ENCODE peak calls at places on chromosomes 11 and 22, in ten cellular contexts. E, W, Z, G, H, X, B, J, F and D are unnamed samples.

GRCh38 chr22:50530280-50530856 is 556 bp upstream of the TYMP start:
- DNase-seq in E (peak; percentile 71), B (no peak), H (peak; percentile 67), X (no peak), J (peak; percentile 93), G (peak; percentile 61), Z (no peak), W (peak; percentile 55), F (peak; percentile 97), D (no peak)

GRCh38 chr11:99244613-99245012 is 223.9 kb downstream of the CNTN5 start:
- DNase-seq in F (no peak), E (no peak), G (no peak), X (no peak), J (no peak), H (no peak), W (no peak), Z (no peak), B (no peak), D (no peak)

GRCh38 chr11:67120881-67121710 is 2.0 kb downstream of the KDM2A start:
- DNase-seq in J (peak; percentile 70), F (peak; percentile 6), X (no peak), H (peak; percentile 34), W (no peak), G (peak; percentile 6), E (peak; percentile 40), Z (peak; percentile 22), B (peak; percentile 57), D (peak; percentile 40)

GRCh38 chr11:83249972-83250593 is 36.1 kb downstream of the CCDC90B start:
- DNase-seq in X (no peak), H (no peak), G (no peak), Z (no peak), B (peak; percentile 46), F (no peak), J (no peak), W (no peak), E (no peak), D (peak; percentile 23)

GRCh38 chr11:22920939-22921565 is 60.8 kb upstream of the CCDC179 start:
- DNase-seq in E (peak; percentile 24), H (peak; percentile 49), Z (no peak), J (no peak), F (no peak), W (no peak), G (no peak), B (peak; percentile 65), X (no peak), D (peak; percentile 44)

GRCh38 chr11:116257871-116258270 is 514.9 kb downstream of the BUD13 start:
- DNase-seq in G (no peak), F (no peak), X (no peak), B (no peak), Z (no peak), E (no peak), H (no peak), W (no peak), J (no peak), D (no peak)

GRCh38 chr11:1050581-1051355 is 14.2 kb upstream of the MUC6 start:
- DNase-seq in J (peak; percentile 76), H (peak; percentile 89), F (peak; percentile 80), E (peak; percentile 76), W (peak; percentile 27), B (peak; percentile 57), G (peak; percentile 59), X (no peak), Z (peak; percentile 58), D (peak; percentile 77)

GRCh38 chr11:61912530-61912898 is 4.9 kb downstream of the RAB3IL1 start:
- DNase-seq in H (no peak), B (no peak), X (no peak), E (peak; percentile 37), G (no peak), W (peak; percentile 13), Z (peak; percentile 58), J (peak; percentile 69), F (peak; percentile 66), D (peak; percentile 34)

GRCh38 chr11:117528061-117528780 is 200.6 kb downstream of the CEP164 start:
- DNase-seq in E (no peak), X (no peak), W (no peak), G (no peak), Z (no peak), H (no peak), F (no peak), B (no peak), J (no peak), D (peak; percentile 19)

GRCh38 chr22:49951001-49951677 is 9.4 kb upstream of the PIM3 start:
- DNase-seq in E (no peak), W (no peak), H (peak; percentile 100), B (no peak), F (no peak), X (no peak), J (no peak), Z (no peak), G (no peak), D (no peak)

GRCh38 chr11:121459413-121460041 is 6.8 kb upstream of the SORL1-AS1 start:
- DNase-seq in J (no peak), W (no peak), X (no peak), Z (no peak), E (no peak), F (peak; percentile 89), H (no peak), B (no peak), G (no peak), D (no peak)

GRCh38 chr11:122202951-122203456 is 87.0 kb upstream of the BLID start:
- DNase-seq in H (peak; percentile 61), F (peak; percentile 74), E (peak; percentile 76), Z (peak; percentile 63), J (peak; percentile 89), G (peak; percentile 83), W (peak; percentile 54), B (no peak), X (peak; percentile 94), D (peak; percentile 79)

GRCh38 chr11:9575531-9576240 is 2.2 kb downstream of the WEE1 start:
- DNase-seq in J (no peak), Z (no peak), E (no peak), H (no peak), F (no peak), X (no peak), B (no peak), G (no peak), W (no peak), D (no peak)

GRCh38 chr22:29820941-29821789 is 16.9 kb downstream of the ASCC2 start:
- DNase-seq in J (peak; percentile 70), Z (peak; percentile 89), W (peak; percentile 45), G (peak; percentile 36), E (peak; percentile 90), H (peak; percentile 68), X (no peak), B (peak; percentile 84), F (peak; percentile 66), D (peak; percentile 46)

GRCh38 chr22:50308597-50308935 is 1.1 kb upstream of the PLXNB2 start:
- DNase-seq in X (peak; percentile 95), H (peak; percentile 52), Z (peak; percentile 90), B (no peak), E (peak; percentile 94), W (peak; percentile 62), G (peak; percentile 76), J (peak; percentile 92), F (peak; percentile 84), D (peak; percentile 82)

GRCh38 chr11:28537822-28538221 is 429.6 kb downstream of the METTL15 start:
- DNase-seq in W (no peak), X (no peak), E (no peak), G (no peak), F (no peak), Z (no peak), B (no peak), J (no peak), H (no peak), D (no peak)

GRCh38 chr22:43128928-43129424 is 14.2 kb downstream of the MCAT start:
- DNase-seq in W (no peak), G (no peak), H (peak; percentile 73), B (no peak), E (no peak), F (no peak), Z (no peak), X (no peak), J (no peak), D (no peak)

GRCh38 chr11:16928052-16928451 is 86.2 kb downstream of the PLEKHA7 start:
- DNase-seq in W (no peak), E (no peak), B (no peak), Z (no peak), G (no peak), X (no peak), H (no peak), J (no peak), F (no peak), D (no peak)

DNA sequence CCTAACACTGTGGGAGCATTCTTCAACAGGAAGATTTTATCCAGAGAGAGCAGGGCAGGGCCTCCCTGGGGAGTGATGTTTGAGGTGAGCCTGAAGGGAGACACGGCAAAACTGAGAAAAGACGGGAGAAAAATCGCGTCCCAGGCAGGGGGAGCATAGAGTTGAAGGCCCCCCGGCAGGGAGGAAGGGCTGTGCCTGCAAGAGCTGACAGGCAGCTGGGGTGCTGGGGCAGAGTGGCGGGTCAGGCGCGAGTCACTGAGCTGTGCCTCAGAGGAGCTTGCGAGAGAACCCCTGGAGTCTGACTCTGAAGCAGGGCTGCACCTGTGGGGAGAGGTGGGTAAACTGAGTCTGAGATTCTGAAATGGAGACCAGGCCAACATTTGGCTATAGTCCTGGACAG is 14.8 kb downstream of the PKNOX2 start:
- DNase-seq in J (no peak), B (no peak), G (no peak), E (no peak), X (no peak), F (peak; percentile 43), Z (no peak), H (no peak), W (no peak), D (no peak)
- H3K27me3 ChIP-seq in J (no peaks in the 10 kb centered on the region), B (peaks cover 11% of the 10 kb centered on the region), G (no peaks in the 10 kb centered on the region), E (no peaks in the 10 kb centered on the region), X (no peaks in the 10 kb centered on the region), F (no peaks in the 10 kb centered on the region), Z (no peaks in the 10 kb centered on the region), H (no peaks in the 10 kb centered on the region), W (no peaks in the 10 kb centered on the region), D (no peaks in the 10 kb centered on the region)

GRCh38 chr11:95968585-95968984 is 44.7 kb upstream of the MTMR2 start:
- DNase-seq in F (no peak), W (no peak), Z (no peak), G (no peak), B (peak; percentile 13), H (no peak), J (no peak), X (no peak), E (no peak), D (no peak)
- H3K27ac ChIP-seq in F (no peak overlapping the region), W (no peak overlapping the region), Z (no peak overlapping the region), G (no peak overlapping the region), B (no peak overlapping the region), H (no peak overlapping the region), J (no peak overlapping the region), X (no peak overlapping the region), E (no peak overlapping the region), D (no peak overlapping the region)

GRCh38 chr11:3867209-3868071 is 12.0 kb downstream of the STIM1 start:
- DNase-seq in X (no peak), F (no peak), Z (peak; percentile 65), W (no peak), G (no peak), B (peak; percentile 76), E (peak; percentile 49), H (peak; percentile 78), J (no peak), D (peak; percentile 58)
- TF ChIP-seq POLR2A in X (no peak), F (peak; percentile 70), Z (no peak), W (no peak), G (no peak), B (no peak), E (no peak), H (no peak), J (no peak), D (no peak)

DNA sequence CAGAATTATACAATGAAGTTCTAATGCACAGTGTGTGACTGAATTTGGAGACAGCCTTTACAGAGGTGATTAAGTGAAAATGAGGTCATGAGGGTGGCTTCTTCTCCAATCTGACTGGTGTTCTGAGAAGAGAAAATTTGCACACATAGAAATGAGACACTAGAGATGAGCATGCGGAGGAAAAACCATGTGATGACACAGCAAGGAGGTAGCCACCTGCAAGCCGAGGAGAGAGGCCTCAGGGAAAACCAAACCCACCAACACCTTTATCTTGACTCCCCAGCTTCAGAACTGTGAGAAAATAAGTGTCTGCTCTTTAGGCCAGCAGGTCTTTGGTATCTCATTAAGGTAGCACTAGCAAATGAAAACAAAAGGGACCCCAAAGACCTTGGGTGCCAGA is 93.2 kb downstream of the GGTLC2 start:
- DNase-seq in B (no peak), Z (no peak), H (no peak), G (no peak), F (no peak), W (no peak), X (no peak), E (no peak), J (no peak), D (no peak)
- H3K27me3 ChIP-seq in B (peaks cover 6% of the 10 kb centered on the region), Z (no peaks in the 10 kb centered on the region), H (no peaks in the 10 kb centered on the region), G (no peaks in the 10 kb centered on the region), F (no peaks in the 10 kb centered on the region), W (peaks cover 13% of the 10 kb centered on the region), X (no peaks in the 10 kb centered on the region), E (peaks cover 8% of the 10 kb centered on the region), J (no peaks in the 10 kb centered on the region), D (no peaks in the 10 kb centered on the region)